ENCODE peak calls at places on chromosomes 13 and 19, in eight cellular contexts. G, I, D, V, O, L, S and N are unnamed samples.

GRCh38 chr13:20360041-20360491 is 127.9 kb upstream of the GJB6 start:
- DNase-seq in G (no peak), I (peak), D (peak), V (no peak), O (no peak), L (peak), S (no peak), N (no peak)

GRCh38 chr19:19417618-19418270 is 12.3 kb downstream of the GATAD2A start:
- DNase-seq in G (no peak), I (no peak), D (no peak), V (no peak), O (no peak), L (no peak), S (no peak), N (no peak)

GRCh38 chr19:11722414-11722813 is 16.3 kb downstream of the ZNF823 start:
- DNase-seq in G (no peak), I (no peak), D (no peak), V (no peak), O (no peak), L (no peak), S (no peak), N (no peak)

GRCh38 chr13:95564948-95565347 is 12.4 kb downstream of the CLDN10 start:
- DNase-seq in G (no peak), I (no peak), D (peak), V (no peak), O (no peak), L (peak), S (no peak), N (no peak)

GRCh38 chr13:51549050-51549449 is 35.2 kb upstream of the WDFY2 start:
- DNase-seq in G (no peak), I (no peak), D (peak), V (no peak), O (no peak), L (no peak), S (no peak), N (peak)

GRCh38 chr19:40745402-40745780 is 4.9 kb downstream of the ACTMAP start:
- DNase-seq in G (no peak), I (no peak), D (no peak), V (no peak), O (no peak), L (peak), S (no peak), N (no peak)

GRCh38 chr13:24709186-24709913 is 29.1 kb downstream of the ATP12A start:
- DNase-seq in G (no peak), I (no peak), D (no peak), V (peak), O (peak), L (no peak), S (peak), N (no peak)

GRCh38 chr13:51618626-51619025 is 34.4 kb downstream of the WDFY2 start:
- DNase-seq in G (no peak), I (no peak), D (no peak), V (no peak), O (no peak), L (no peak), S (no peak), N (no peak)

GRCh38 chr19:18086590-18087138 is at the start of gene IL12RB1:
- DNase-seq in G (no peak), I (no peak), D (no peak), V (peak), O (peak), L (no peak), S (no peak), N (no peak)

GRCh38 chr13:113995051-113995601 is 21.2 kb upstream of the C13orf46 start:
- DNase-seq in G (no peak), I (no peak), D (no peak), V (no peak), O (no peak), L (no peak), S (no peak), N (no peak)

GRCh38 chr13:50390503-50391248 is 375.4 kb downstream of the KCNRG start:
- DNase-seq in G (no peak), I (no peak), D (no peak), V (no peak), O (no peak), L (no peak), S (no peak), N (no peak)

GRCh38 chr13:44052843-44053607 is 173.3 kb downstream of the LACC1 start:
- DNase-seq in G (no peak), I (no peak), D (no peak), V (no peak), O (no peak), L (peak), S (peak), N (peak)

GRCh38 chr19:30297969-30298368 is 74.2 kb upstream of the ZNF536 start:
- DNase-seq in G (no peak), I (no peak), D (no peak), V (no peak), O (no peak), L (no peak), S (no peak), N (no peak)

GRCh38 chr19:14560776-14561108 is 11.1 kb downstream of the NDUFB7 start:
- DNase-seq in G (no peak), I (no peak), D (no peak), V (no peak), O (no peak), L (no peak), S (no peak), N (no peak)

GRCh38 chr13:40381935-40382764 is 284.3 kb downstream of the FOXO1 start:
- DNase-seq in G (no peak), I (no peak), D (no peak), V (no peak), O (no peak), L (no peak), S (no peak), N (no peak)

DNA sequence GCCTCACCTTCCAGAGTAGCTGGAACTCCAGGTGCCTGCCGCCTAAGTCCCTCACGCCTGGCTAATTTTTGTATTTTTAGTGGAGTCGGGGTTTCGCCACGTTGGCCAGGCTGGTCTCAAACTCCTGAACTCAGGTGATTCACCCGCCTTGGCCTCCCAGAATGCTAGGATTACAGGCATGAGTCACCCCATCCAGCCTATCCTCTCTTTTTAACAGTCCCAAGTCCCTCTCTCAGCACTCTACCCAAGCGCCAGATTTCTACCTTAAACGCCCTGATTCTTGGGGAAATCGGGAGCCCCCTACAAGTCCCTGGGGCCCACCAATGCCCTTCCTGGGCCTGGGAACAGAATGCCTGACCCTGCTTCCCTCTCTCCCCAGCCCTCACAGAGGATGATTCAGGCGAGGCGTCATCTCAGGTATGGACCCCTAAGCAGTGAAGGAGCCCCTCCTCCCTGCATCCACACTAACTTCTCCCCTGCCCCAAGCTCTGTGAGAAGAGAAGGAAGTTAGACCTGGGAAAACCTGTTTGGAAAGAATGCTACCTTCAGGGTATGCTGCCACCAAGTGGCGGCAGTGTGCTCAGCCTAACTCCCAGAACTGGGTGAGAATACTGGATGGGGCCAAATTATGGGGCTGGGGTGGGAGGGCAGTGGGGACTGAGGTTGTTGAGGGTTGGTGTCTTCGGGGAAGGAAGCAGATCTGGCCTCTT is 20.8 kb upstream of the EBI3 start:
- DNase-seq in G (peak), I (peak), D (peak), V (no peak), O (no peak), L (peak), S (no peak), N (peak)
- TF ChIP-seq CTCF in G (no peak), I (peak), D (peak), V (no peak), O (peak), L (peak), S (no peak), N (peak)

GRCh38 chr19:41746593-41747227 is 8.6 kb upstream of the CEACAM6 start:
- DNase-seq in G (no peak), I (peak), D (peak), V (peak), O (peak), L (peak), S (no peak), N (peak)
- TF ChIP-seq CTCF in G (peak), I (peak), D (peak), V (no peak), O (peak), L (peak), S (no peak), N (peak)

GRCh38 chr19:2782357-2782935 is 627 bp downstream of the SGTA start:
- DNase-seq in G (no peak), I (no peak), D (peak), V (no peak), O (no peak), L (no peak), S (no peak), N (no peak)

GRCh38 chr19:2785244-2786000 is at the start of gene THOP1:
- DNase-seq in G (peak), I (peak), D (peak), V (peak), O (peak), L (peak), S (peak), N (peak)

GRCh38 chr19:2780284-2780683 is 2.8 kb downstream of the SGTA start:
- DNase-seq in G (no peak), I (no peak), D (no peak), V (no peak), O (no peak), L (no peak), S (no peak), N (no peak)

GRCh38 chr19:2783781-2784145 is 690 bp upstream of the SGTA start:
- DNase-seq in G (no peak), I (no peak), D (no peak), V (no peak), O (no peak), L (no peak), S (no peak), N (no peak)

DNA sequence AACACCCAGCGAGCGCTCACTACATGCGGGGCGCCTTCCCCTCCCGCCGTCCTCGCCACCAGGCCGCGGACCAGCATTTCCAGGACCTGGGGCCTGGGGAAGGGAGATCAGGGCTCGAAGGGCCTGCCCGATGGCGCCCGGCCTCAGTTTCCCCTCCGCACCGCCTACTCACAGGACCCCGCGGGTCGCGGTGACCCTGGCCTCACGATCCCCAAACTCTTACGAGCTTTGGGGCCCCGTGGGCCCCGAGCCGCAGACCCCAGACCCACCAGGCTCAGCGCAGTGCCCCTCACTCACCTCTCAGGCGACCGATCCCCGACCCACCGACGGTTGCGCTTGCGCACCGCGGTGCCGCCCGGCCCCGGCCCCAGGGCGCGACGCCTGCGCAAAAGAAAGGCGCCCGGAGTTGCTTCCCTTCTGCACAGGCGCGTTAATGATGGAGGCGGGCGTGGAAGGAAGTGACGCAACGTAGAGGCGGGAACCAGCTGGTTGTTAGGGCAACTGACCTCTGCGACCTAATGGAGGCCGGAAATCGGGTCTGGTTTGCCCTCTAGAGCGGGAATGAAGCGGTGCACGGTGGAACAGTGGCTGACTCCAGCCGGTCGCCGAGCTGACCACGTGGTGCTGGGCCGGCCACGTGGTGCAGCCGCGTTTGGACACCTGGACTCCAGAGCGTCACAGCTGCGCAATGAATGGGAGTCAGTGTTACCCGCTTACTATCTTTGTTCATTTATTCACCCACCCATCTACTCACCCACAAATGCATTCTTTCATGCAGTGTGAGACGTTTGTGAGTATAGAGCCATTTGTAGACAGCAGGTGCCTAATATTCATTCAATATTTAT is at the start of gene SGTA:
- DNase-seq in G (peak), I (peak), D (peak), V (peak), O (peak), L (peak), S (peak), N (peak)
- TF ChIP-seq CTCF in G (peak), I (peak), D (peak), V (peak), O (peak), L (peak), S (peak), N (peak)

GRCh38 chr19:42313840-42314755 is 989 bp downstream of the TMEM145 start:
- DNase-seq in G (no peak), I (no peak), D (no peak), V (no peak), O (no peak), L (no peak), S (no peak), N (no peak)
- TF ChIP-seq CTCF in G (no peak), I (no peak), D (no peak), V (no peak), O (no peak), L (no peak), S (no peak), N (no peak)

DNA sequence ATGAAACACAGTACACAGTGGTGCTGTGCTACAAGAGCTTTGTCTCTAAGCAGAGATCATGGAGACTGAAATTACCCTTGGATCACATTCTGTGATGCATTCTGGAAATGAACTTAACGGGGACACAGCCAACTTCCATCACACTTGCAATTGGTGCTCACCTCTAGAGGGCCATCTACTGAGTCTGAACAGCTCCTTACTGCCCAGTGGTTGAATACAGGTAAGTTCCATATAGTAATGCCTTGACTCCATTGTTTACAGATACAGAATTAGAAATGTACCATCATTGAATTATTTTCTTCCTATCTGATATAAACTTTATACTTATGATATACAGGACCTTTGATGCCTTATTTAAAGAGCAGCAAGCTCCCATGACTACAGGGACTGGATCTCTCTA is 686.4 kb downstream of the PCDH9 start:
- DNase-seq in G (no peak), I (no peak), D (no peak), V (no peak), O (no peak), L (no peak), S (no peak), N (no peak)
- TF ChIP-seq CTCF in G (peak), I (peak), D (no peak), V (no peak), O (no peak), L (no peak), S (no peak), N (no peak)